ENCODE peak calls at places on chromosomes 16 and 17, in four cellular contexts. I, K, Z and Y are unnamed samples.
A peak's percentile ranks its signal among the peaks of the same experiment; 100 is the strongest.

GRCh38 chr17:28570716-28571254 is 539 bp downstream of the PIGS start:
- DNase-seq in I (peak; percentile 15), K (no peak), Z (no peak), Y (no peak)

GRCh38 chr16:14309001-14309886 is 238.1 kb downstream of the MRTFB start:
- DNase-seq in I (no peak), K (no peak), Z (no peak), Y (peak; percentile 74)

GRCh38 chr16:57213462-57213861 is 27.3 kb downstream of the RSPRY1 start:
- DNase-seq in I (no peak), K (no peak), Z (no peak), Y (no peak)

GRCh38 chr17:29931253-29931932 is 1.4 kb upstream of the SSH2 start:
- DNase-seq in I (peak; percentile 90), K (peak; percentile 71), Z (peak; percentile 82), Y (peak; percentile 69)

GRCh38 chr16:88430524-88431446 is 22.3 kb upstream of the ZFPM1 start:
- DNase-seq in I (no peak), K (peak; percentile 20), Z (no peak), Y (no peak)

GRCh38 chr16:62913924-62914323 is 877.7 kb upstream of the CDH8 start:
- DNase-seq in I (no peak), K (no peak), Z (no peak), Y (no peak)

GRCh38 chr16:24998201-24998600 is 17.0 kb downstream of the ARHGAP17 start:
- DNase-seq in I (no peak), K (no peak), Z (no peak), Y (no peak)

GRCh38 chr17:59372138-59372751 is 40.8 kb downstream of the YPEL2 start:
- DNase-seq in I (no peak), K (peak; percentile 80), Z (no peak), Y (peak; percentile 66)

GRCh38 chr17:14926526-14927122 is 338.5 kb downstream of the PMP22 start:
- DNase-seq in I (peak; percentile 73), K (peak; percentile 52), Z (peak; percentile 29), Y (peak; percentile 61)

GRCh38 chr17:8162232-8162996 is at the start of gene VAMP2:
- DNase-seq in I (peak; percentile 48), K (peak; percentile 81), Z (no peak), Y (peak; percentile 88)

GRCh38 chr16:53711390-53711789 is 7.4 kb downstream of the FTO start:
- DNase-seq in I (no peak), K (no peak), Z (no peak), Y (no peak)

GRCh38 chr16:31427441-31428276 is 501 bp downstream of the COX6A2 start:
- DNase-seq in I (peak; percentile 41), K (peak; percentile 45), Z (no peak), Y (peak; percentile 54)

GRCh38 chr16:24511174-24511573 is 28.2 kb upstream of the RBBP6 start:
- DNase-seq in I (no peak), K (no peak), Z (no peak), Y (no peak)

GRCh38 chr17:74373838-74374606 is 6.7 kb downstream of the GPR142 start:
- DNase-seq in I (no peak), K (peak; percentile 27), Z (no peak), Y (no peak)